ENCODE peak calls at places on chromosome 22, in seven cellular contexts. X, J, V, Z, L, K and D are unnamed samples.

GRCh38 chr22:46806789-46807188 is 44.3 kb downstream of the TBC1D22A start:
- DNase-seq in Z (no peak), V (no peak), J (no peak), X (no peak), K (no peak), L (no peak), D (no peak)

GRCh38 chr22:48718818-48719500 is 1108.7 kb downstream of the BRD1 start:
- DNase-seq in L (no peak), V (no peak), Z (no peak), J (no peak), X (no peak), K (no peak), D (no peak)

GRCh38 chr22:45335021-45335818 is 25.5 kb downstream of the FAM118A start:
- DNase-seq in V (peak; percentile 64), Z (no peak), J (no peak), X (no peak), K (no peak), L (no peak), D (no peak)

GRCh38 chr22:19762315-19763140 is 1.9 kb downstream of the TBX1 start:
- DNase-seq in Z (no peak), X (no peak), J (no peak), V (no peak), K (no peak), L (no peak), D (no peak)

GRCh38 chr22:26045051-26045450 is 124.2 kb upstream of the SEZ6L start:
- DNase-seq in V (no peak), J (no peak), X (no peak), L (no peak), Z (no peak), K (no peak), D (no peak)

GRCh38 chr22:27834364-27835185 is 33.0 kb upstream of the MN1 start:
- DNase-seq in X (no peak), L (no peak), J (no peak), K (no peak), V (no peak), Z (no peak), D (no peak)

GRCh38 chr22:22877523-22878210 is 9.9 kb upstream of the IGLL5 start:
- DNase-seq in J (peak; percentile 48), X (peak; percentile 79), L (peak; percentile 14), V (peak; percentile 18), K (no peak), Z (peak; percentile 1), D (no peak)

GRCh38 chr22:26656896-26657851 is at the start of gene MIAT:
- DNase-seq in V (no peak), J (no peak), Z (no peak), L (peak; percentile 48), K (no peak), X (no peak), D (no peak)

GRCh38 chr22:44707752-44708151 is 5.7 kb downstream of the PRR5 start:
- DNase-seq in X (no peak), K (no peak), J (peak; percentile 63), Z (no peak), V (no peak), L (peak; percentile 51), D (peak; percentile 25)

GRCh38 chr22:49107561-49107960 is 720.1 kb downstream of the BRD1 start:
- DNase-seq in Z (no peak), J (no peak), X (no peak), V (no peak), L (no peak), K (no peak), D (no peak)

GRCh38 chr22:46593211-46593676 is 26.9 kb upstream of the GRAMD4 start:
- DNase-seq in K (no peak), J (no peak), L (peak; percentile 30), X (no peak), Z (no peak), V (no peak), D (no peak)

GRCh38 chr22:20647586-20648305 is 126.2 kb upstream of the SERPIND1 start:
- DNase-seq in J (no peak), L (no peak), Z (no peak), V (no peak), K (no peak), X (no peak), D (no peak)

GRCh38 chr22:48182036-48182435 is 1419.6 kb downstream of the TBC1D22A start:
- DNase-seq in J (no peak), Z (no peak), X (no peak), V (no peak), K (no peak), L (no peak), D (no peak)

GRCh38 chr22:23263651-23264555 is 83.6 kb downstream of the BCR start:
- DNase-seq in Z (no peak), X (no peak), V (no peak), K (no peak), L (no peak), J (peak; percentile 18), D (no peak)

GRCh38 chr22:29157759-29158535 is 47.7 kb upstream of the EMID1 start:
- DNase-seq in V (no peak), Z (no peak), L (no peak), J (no peak), K (no peak), X (no peak), D (no peak)

GRCh38 chr22:31488988-31489617 is 539 bp downstream of the EIF4ENIF1 start:
- DNase-seq in V (peak; percentile 4), Z (no peak), L (peak; percentile 41), J (no peak), K (peak; percentile 24), X (peak; percentile 33), D (no peak)

GRCh38 chr22:31492151-31492550 is 2.5 kb upstream of the EIF4ENIF1 start:
- DNase-seq in Z (no peak), L (no peak), X (no peak), V (no peak), K (no peak), J (no peak), D (no peak)

GRCh38 chr22:31491218-31491962 is 1.7 kb upstream of the EIF4ENIF1 start:
- DNase-seq in X (no peak), K (no peak), Z (no peak), V (no peak), J (no peak), L (no peak), D (no peak)

GRCh38 chr22:31489632-31490495 is at the start of gene EIF4ENIF1:
- DNase-seq in Z (no peak), K (peak; percentile 86), X (peak; percentile 85), V (peak; percentile 81), J (peak; percentile 67), L (peak; percentile 86), D (no peak)

DNA sequence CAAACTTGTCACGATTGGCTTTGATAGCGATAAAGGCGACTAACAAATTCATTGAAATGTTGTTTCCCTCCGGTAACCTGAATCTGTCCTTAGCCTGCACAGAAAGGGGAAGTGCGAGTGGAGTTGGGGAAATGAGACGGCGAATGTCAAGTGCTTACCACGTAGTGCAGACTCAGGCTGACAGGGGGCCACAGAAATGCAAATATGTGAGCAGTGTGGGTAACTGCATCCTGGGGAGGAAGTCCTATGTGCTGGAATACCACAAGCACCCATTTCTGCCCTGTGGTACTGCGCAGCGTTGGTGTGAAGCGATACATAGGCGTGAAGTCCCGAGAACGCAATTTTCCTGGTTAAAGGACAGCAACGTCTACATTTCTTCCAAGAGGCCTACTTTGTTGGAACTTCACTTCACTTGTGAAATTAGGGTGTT is 869 bp upstream of the EIF4ENIF1 start:
- DNase-seq in J (peak; percentile 69), Z (no peak), V (peak; percentile 40), X (peak; percentile 51), K (no peak), L (peak; percentile 84), D (no peak)
- TF ChIP-seq CTCF in J (peak; percentile 15), Z (no peak), V (no peak), X (no peak), K (no peak), L (peak; percentile 6), D (no peak)

DNA sequence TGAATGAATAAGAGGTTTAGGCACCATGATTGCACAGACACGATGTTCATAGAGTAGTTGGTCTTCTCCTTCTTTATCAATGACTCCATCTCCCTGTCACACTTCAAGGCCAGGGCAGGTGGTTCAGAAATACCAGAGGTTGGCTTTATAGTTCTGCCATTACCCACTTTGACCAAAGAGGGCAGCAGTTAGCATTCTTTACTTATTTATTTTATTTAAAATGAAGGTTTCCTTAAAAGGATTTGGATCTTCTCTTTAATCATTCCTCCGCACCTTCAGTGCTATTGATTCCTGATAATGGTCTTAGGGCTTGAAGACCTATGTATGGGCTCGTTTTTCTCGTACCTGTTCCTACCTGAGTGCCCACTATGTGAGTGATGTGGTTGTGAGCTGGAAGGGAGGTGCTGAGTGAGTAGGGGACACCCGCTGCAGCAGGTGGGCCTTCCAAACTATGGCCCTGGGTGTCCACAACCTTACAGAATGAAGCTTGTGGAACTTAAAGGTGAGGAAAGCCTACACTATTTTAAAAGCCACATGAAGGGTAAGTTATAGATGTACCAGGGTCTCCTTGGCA is 34.9 kb downstream of the TIMP3 start:
- DNase-seq in Z (no peak), J (no peak), K (no peak), L (no peak), X (peak; percentile 7), V (no peak), D (no peak)
- TF ChIP-seq CTCF in Z (peak; percentile 57), J (peak; percentile 81), K (peak; percentile 40), L (peak; percentile 53), X (peak; percentile 47), V (no peak), D (peak; percentile 51)

GRCh38 chr22:50456466-50457234 is 18.2 kb downstream of the SBF1 start:
- DNase-seq in J (no peak), K (no peak), X (no peak), Z (no peak), V (no peak), L (no peak), D (no peak)
- TF ChIP-seq CTCF in J (peak; percentile 44), K (no peak), X (peak; percentile 25), Z (peak; percentile 41), V (no peak), L (peak; percentile 9), D (no peak)

GRCh38 chr22:30318773-30319419 is 7.8 kb downstream of the TBC1D10A start:
- DNase-seq in J (no peak), Z (no peak), X (no peak), L (peak; percentile 32), V (no peak), K (no peak), D (no peak)

GRCh38 chr22:30317778-30318177 is 9.0 kb downstream of the TBC1D10A start:
- DNase-seq in L (no peak), X (no peak), J (no peak), K (no peak), V (no peak), Z (no peak), D (no peak)

GRCh38 chr22:30315962-30316576 is 10.7 kb downstream of the TBC1D10A start:
- DNase-seq in K (no peak), V (no peak), J (no peak), Z (no peak), X (no peak), L (no peak), D (no peak)

GRCh38 chr22:30321461-30321860 is 5.3 kb downstream of the TBC1D10A start:
- DNase-seq in K (no peak), V (no peak), X (no peak), L (no peak), J (no peak), Z (no peak), D (no peak)

DNA sequence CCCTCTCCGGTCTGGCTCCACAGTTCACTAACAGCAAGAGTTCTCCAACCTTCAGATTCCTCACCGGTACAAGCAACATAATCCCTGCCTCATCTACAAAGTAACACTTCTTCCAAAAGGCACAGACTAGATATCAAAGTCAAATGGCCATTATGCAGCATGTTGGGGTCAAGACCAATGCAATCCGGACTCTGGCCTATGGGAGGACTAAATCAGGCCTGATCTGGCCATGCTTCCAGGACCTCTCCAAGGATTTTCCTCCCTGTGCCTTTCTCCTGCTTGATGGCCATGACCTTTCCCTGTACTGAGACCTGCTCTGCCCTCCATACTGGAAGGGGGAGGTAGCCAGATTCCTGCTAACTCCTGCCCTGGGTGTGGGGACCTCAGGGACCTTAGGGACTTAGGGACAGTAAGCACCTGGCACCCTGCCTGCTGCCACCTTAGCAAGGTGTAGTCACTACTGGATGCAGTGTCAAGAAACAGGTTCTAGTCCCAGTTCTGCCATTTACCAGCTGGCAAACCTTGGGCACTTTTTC is 6.7 kb downstream of the TBC1D10A start:
- DNase-seq in X (no peak), K (no peak), J (no peak), V (no peak), L (no peak), Z (no peak), D (no peak)
- TF ChIP-seq CTCF in X (no peak), K (no peak), J (no peak), V (no peak), L (no peak), Z (no peak), D (no peak)